ENCODE peak calls at places on chromosomes 1 and 21, in five cellular contexts. O is breast epithelium, K is GM12878, B is heart left ventricle, V is Peyer's patch. I is an unnamed sample. For H3K4me1, the result is how much of the 10 kb centered on the place peaks cover.

GRCh38 chr21:38267136-38267535 is 10.3 kb downstream of the KCNJ15 start:
- DNase-seq in O (no peak), K (no peak), B (no peak), V (no peak), I (no peak)

GRCh38 chr1:152328801-152329391 is 3.9 kb upstream of the FLG start:
- DNase-seq in O (no peak), K (no peak), B (no peak), V (no peak), I (no peak)

GRCh38 chr1:79193211-79194079 is 186.9 kb upstream of the ADGRL4 start:
- DNase-seq in O (no peak), K (peak), B (no peak), V (no peak), I (peak)

GRCh38 chr1:27548858-27549719 is 54.9 kb downstream of the AHDC1 start:
- DNase-seq in O (no peak), K (no peak), B (no peak), V (no peak), I (no peak)

GRCh38 chr1:201190624-201191051 is at the start of gene IGFN1:
- DNase-seq in O (no peak), K (no peak), B (no peak), V (no peak), I (no peak)

GRCh38 chr1:171258429-171258828 is 10.1 kb downstream of the FMO1 start:
- DNase-seq in O (no peak), K (no peak), B (no peak), V (no peak), I (no peak)

GRCh38 chr1:110504221-110504620 is 14.8 kb downstream of the KCNA10 start:
- DNase-seq in O (no peak), K (no peak), B (no peak), V (no peak), I (no peak)

GRCh38 chr1:221439008-221439733 is 302.7 kb downstream of the DUSP10 start:
- DNase-seq in O (no peak), K (peak), B (no peak), V (no peak), I (no peak)

GRCh38 chr1:68963353-68963752 is 466.5 kb upstream of the DEPDC1 start:
- DNase-seq in O (no peak), K (no peak), B (no peak), V (no peak), I (no peak)

GRCh38 chr1:184116287-184116686 is 64.8 kb downstream of the TSEN15 start:
- DNase-seq in O (no peak), K (no peak), B (no peak), V (no peak), I (no peak)

GRCh38 chr1:164902491-164902890 is 343.5 kb downstream of the PBX1 start:
- DNase-seq in O (no peak), K (no peak), B (no peak), V (no peak), I (no peak)

GRCh38 chr1:33420870-33421775 is 9.8 kb downstream of the PHC2 start:
- DNase-seq in O (no peak), K (no peak), B (no peak), V (no peak), I (no peak)

GRCh38 chr1:17013598-17014320 is 2.0 kb upstream of the ATP13A2 start:
- DNase-seq in O (no peak), K (peak), B (peak), V (peak), I (no peak)

GRCh38 chr1:110726755-110727154 is 52.0 kb upstream of the KCNA3 start:
- DNase-seq in O (no peak), K (peak), B (no peak), V (no peak), I (no peak)

GRCh38 chr21:45327458-45328197 is 39.9 kb upstream of the POFUT2 start:
- DNase-seq in O (no peak), K (no peak), B (no peak), V (no peak), I (no peak)

DNA sequence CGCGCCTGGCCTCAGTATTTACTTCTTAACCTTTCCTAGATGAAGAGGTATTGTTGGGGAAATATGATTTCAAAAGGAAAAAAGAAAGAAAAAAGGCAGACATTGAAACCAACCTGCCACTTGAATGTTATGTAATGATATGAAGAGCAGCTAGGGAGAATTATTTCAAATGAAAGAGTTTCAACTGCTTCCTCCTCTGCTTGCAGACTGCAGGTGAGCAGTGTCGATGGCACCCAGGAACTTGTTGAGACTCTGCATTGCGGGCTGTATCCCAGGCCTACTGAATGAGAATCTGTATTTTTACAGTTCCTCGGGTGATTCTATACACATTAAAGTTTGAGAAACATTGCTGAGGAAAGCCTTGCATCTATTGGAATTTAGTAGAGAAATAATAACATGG is 3.7 kb upstream of the RUNX1 start:
- DNase-seq in O (no peak), K (no peak), B (no peak), V (no peak), I (no peak)
- H3K4me1 ChIP-seq in O (under half), K (under half), B (under half), V (under half), I (under half)

GRCh38 chr1:206110820-206111219 is 6.4 kb downstream of the AVPR1B start:
- DNase-seq in O (no peak), K (no peak), B (no peak), V (no peak), I (no peak)
- TF ChIP-seq POLR2A in O (no peak), K (no peak), B (no peak), V (no peak), I (no peak)

DNA sequence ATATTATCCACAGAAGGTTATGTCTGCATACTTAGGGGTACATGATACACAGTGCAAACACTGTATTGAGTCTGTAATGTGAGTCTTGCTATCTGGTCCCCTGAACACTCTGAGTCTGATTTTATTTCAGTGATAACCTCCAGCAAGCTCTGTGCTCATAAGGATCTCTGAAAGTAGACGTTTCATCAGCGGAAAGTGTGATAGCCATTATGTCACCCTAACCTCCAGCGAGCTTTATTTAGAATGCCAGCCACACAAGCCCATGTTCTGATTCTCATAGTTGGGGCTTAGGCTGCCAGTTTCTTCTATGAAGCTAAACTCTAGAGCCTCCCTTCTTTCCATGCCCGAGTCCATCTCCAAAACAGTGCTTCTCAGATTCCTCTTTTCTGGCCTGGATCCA is 3.3 kb downstream of the NR5A2 start:
- DNase-seq in O (no peak), K (no peak), B (no peak), V (no peak), I (no peak)
- H3K4me3 ChIP-seq in O (no peak), K (no peak), B (no peak), V (peak), I (no peak)

DNA sequence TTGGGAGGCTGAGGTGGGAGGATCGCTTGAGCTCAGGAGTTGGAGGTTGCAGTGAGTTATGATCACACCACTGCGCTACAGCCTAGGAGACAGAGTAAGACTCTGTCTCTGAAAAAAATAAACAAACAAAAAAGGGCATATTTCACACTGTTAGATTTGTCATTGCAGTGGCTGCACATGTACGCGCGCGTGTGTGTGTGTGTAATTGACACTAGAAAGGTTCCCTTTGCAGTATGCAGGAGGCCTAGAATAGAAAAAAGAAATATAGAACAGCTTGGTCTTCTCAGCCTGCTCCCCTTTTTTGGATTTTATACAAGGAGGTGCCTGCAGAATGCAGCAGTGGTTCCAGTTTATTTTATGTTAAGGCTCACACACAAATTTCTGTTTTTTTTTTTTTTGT is 8.6 kb downstream of the MACO1 start:
- DNase-seq in O (no peak), K (no peak), B (no peak), V (no peak), I (no peak)
- H3K4me1 ChIP-seq in O (under half), K (under half), B (under half), V (under half), I (under half)

GRCh38 chr1:21325731-21326387 is 35.6 kb upstream of the ECE1 start:
- DNase-seq in O (no peak), K (no peak), B (no peak), V (no peak), I (no peak)

GRCh38 chr1:21323091-21323490 is 32.8 kb upstream of the ECE1 start:
- DNase-seq in O (no peak), K (no peak), B (no peak), V (no peak), I (no peak)

GRCh38 chr1:21325231-21325718 is 35.0 kb upstream of the ECE1 start:
- DNase-seq in O (no peak), K (no peak), B (no peak), V (peak), I (no peak)

GRCh38 chr1:21322681-21323016 is 32.4 kb upstream of the ECE1 start:
- DNase-seq in O (no peak), K (no peak), B (no peak), V (no peak), I (no peak)

GRCh38 chr1:21324368-21325137 is 34.3 kb upstream of the ECE1 start:
- DNase-seq in O (peak), K (peak), B (peak), V (peak), I (peak)
- TF ChIP-seq POLR2A in O (no peak), K (no peak), B (no peak), V (no peak), I (peak)